ENCODE peak calls at places on chromosomes 12 and 14, in four cellular contexts. One of them, this sample, is unnamed.

GRCh38 chr14:20707622-20708021 is 19.1 kb downstream of the ANG start:
- DNase-seq in cardiac septum: no peak
- DNase-seq in stimulated activated CD8-positive, alpha-beta memory T cell treated with anti-CD3 and anti-CD28 coated beads, Interleukin-4, amount 100 ng/mL, for 1 hour: no peak
- DNase-seq in HTR-8/SVneo: no peak
- DNase-seq in this sample: no peak

GRCh38 chr14:80634106-80634758 is 307.3 kb downstream of the CEP128 start:
- DNase-seq in cardiac septum: no peak
- DNase-seq in stimulated activated CD8-positive, alpha-beta memory T cell treated with anti-CD3 and anti-CD28 coated beads, Interleukin-4, amount 100 ng/mL, for 1 hour: no peak
- DNase-seq in HTR-8/SVneo: peak
- DNase-seq in this sample: no peak

GRCh38 chr12:90023207-90023870 is 314.7 kb upstream of the ATP2B1 start:
- DNase-seq in cardiac septum: no peak
- DNase-seq in stimulated activated CD8-positive, alpha-beta memory T cell treated with anti-CD3 and anti-CD28 coated beads, Interleukin-4, amount 100 ng/mL, for 1 hour: no peak
- DNase-seq in HTR-8/SVneo: no peak
- DNase-seq in this sample: no peak

GRCh38 chr14:29898470-29898869 is 29.2 kb downstream of the PRKD1 start:
- DNase-seq in cardiac septum: no peak
- DNase-seq in stimulated activated CD8-positive, alpha-beta memory T cell treated with anti-CD3 and anti-CD28 coated beads, Interleukin-4, amount 100 ng/mL, for 1 hour: no peak
- DNase-seq in HTR-8/SVneo: no peak
- DNase-seq in this sample: no peak

GRCh38 chr14:72420749-72421452 is 473.0 kb downstream of the DPF3 start:
- DNase-seq in cardiac septum: peak
- DNase-seq in stimulated activated CD8-positive, alpha-beta memory T cell treated with anti-CD3 and anti-CD28 coated beads, Interleukin-4, amount 100 ng/mL, for 1 hour: no peak
- DNase-seq in HTR-8/SVneo: peak
- DNase-seq in this sample: peak

GRCh38 chr14:28676481-28676880 is 90.1 kb upstream of the FOXG1 start:
- DNase-seq in cardiac septum: no peak
- DNase-seq in stimulated activated CD8-positive, alpha-beta memory T cell treated with anti-CD3 and anti-CD28 coated beads, Interleukin-4, amount 100 ng/mL, for 1 hour: no peak
- DNase-seq in HTR-8/SVneo: peak
- DNase-seq in this sample: no peak

GRCh38 chr14:76951149-76951548 is 77.4 kb downstream of the IRF2BPL start:
- DNase-seq in cardiac septum: no peak
- DNase-seq in stimulated activated CD8-positive, alpha-beta memory T cell treated with anti-CD3 and anti-CD28 coated beads, Interleukin-4, amount 100 ng/mL, for 1 hour: no peak
- DNase-seq in HTR-8/SVneo: no peak
- DNase-seq in this sample: no peak

GRCh38 chr14:64732536-64733120 is 28.4 kb downstream of the PLEKHG3 start:
- DNase-seq in cardiac septum: no peak
- DNase-seq in stimulated activated CD8-positive, alpha-beta memory T cell treated with anti-CD3 and anti-CD28 coated beads, Interleukin-4, amount 100 ng/mL, for 1 hour: no peak
- DNase-seq in HTR-8/SVneo: no peak
- DNase-seq in this sample: no peak

This sample was measured in left lobe of liver.